ENCODE peak calls at places on chromosome 11, in five cellular contexts. P, Y, M, R and S are unnamed samples.

GRCh38 chr11:10742460-10743208 is 8.4 kb upstream of the CTR9 start:
- DNase-seq in Y (no peak), P (peak; percentile 11), R (peak; percentile 52), M (no peak), S (no peak)

GRCh38 chr11:67504950-67505561 is at the start of gene PITPNM1:
- DNase-seq in Y (no peak), P (peak; percentile 70), R (peak; percentile 91), M (peak; percentile 63), S (peak; percentile 77)

GRCh38 chr11:114832532-114833125 is 154.3 kb downstream of the NXPE2 start:
- DNase-seq in Y (no peak), R (no peak), M (peak; percentile 93), P (no peak), S (no peak)

GRCh38 chr11:65288706-65289536 is 25.7 kb upstream of the CDC42EP2 start:
- DNase-seq in Y (no peak), P (no peak), M (no peak), R (no peak), S (no peak)

GRCh38 chr11:83051760-83052671 is 19.7 kb downstream of the RAB30 start:
- DNase-seq in R (no peak), M (peak; percentile 28), P (peak; percentile 95), Y (no peak), S (no peak)

GRCh38 chr11:88522624-88523361 is 185.3 kb upstream of the CTSC start:
- DNase-seq in Y (no peak), M (no peak), R (no peak), P (no peak), S (no peak)

GRCh38 chr11:23490557-23491235 is 630.4 kb upstream of the CCDC179 start:
- DNase-seq in P (no peak), M (no peak), Y (no peak), R (no peak), S (no peak)

GRCh38 chr11:63212742-63213141 is 30.7 kb downstream of the SLC22A25 start:
- DNase-seq in P (peak; percentile 25), M (peak; percentile 50), R (peak; percentile 36), Y (no peak), S (peak; percentile 13)

GRCh38 chr11:113873241-113873626 is 2.1 kb downstream of the USP28 start:
- DNase-seq in Y (no peak), R (no peak), P (peak; percentile 19), M (no peak), S (no peak)

GRCh38 chr11:25625094-25625493 is 706.8 kb upstream of the ANO3 start:
- DNase-seq in P (no peak), R (no peak), M (no peak), Y (no peak), S (no peak)